ENCODE peak calls at places on chromosomes 12 and 14, in five cellular contexts. C, D, Q, Y and Z are unnamed samples.
A peak's percentile ranks its signal among the peaks of the same experiment; 100 is the strongest.

GRCh38 chr14:38290601-38291190 is 34.8 kb upstream of the CLEC14A start:
- DNase-seq in C (peak; percentile 87), D (peak; percentile 82), Q (peak; percentile 96), Y (peak; percentile 17), Z (no peak)

GRCh38 chr14:104375551-104376201 is 203.9 kb upstream of the C14orf180 start:
- DNase-seq in C (no peak), D (no peak), Q (no peak), Y (no peak), Z (no peak)

GRCh38 chr12:93080994-93081809 is 152.1 kb upstream of the EEA1 start:
- DNase-seq in C (peak; percentile 40), D (peak; percentile 52), Q (peak; percentile 84), Y (no peak), Z (no peak)

GRCh38 chr12:82880442-82880901 is 193.8 kb downstream of the TMTC2 start:
- DNase-seq in C (no peak), D (no peak), Q (peak; percentile 22), Y (peak; percentile 37), Z (no peak)

GRCh38 chr12:64681200-64682052 is 71.1 kb downstream of the RASSF3 start:
- DNase-seq in C (no peak), D (no peak), Q (no peak), Y (no peak), Z (no peak)

GRCh38 chr12:116524964-116525379 is 34.2 kb upstream of the MAP1LC3B2 start:
- DNase-seq in C (no peak), D (peak; percentile 88), Q (peak; percentile 73), Y (no peak), Z (no peak)

GRCh38 chr12:25151476-25151875 is 43.5 kb downstream of the DNAI7 start:
- DNase-seq in C (no peak), D (peak; percentile 51), Q (peak; percentile 98), Y (no peak), Z (no peak)

GRCh38 chr14:85417396-85417795 is 112.5 kb upstream of the FLRT2 start:
- DNase-seq in C (no peak), D (no peak), Q (peak; percentile 19), Y (no peak), Z (no peak)

GRCh38 chr12:4027412-4027811 is 154.2 kb upstream of the PARP11 start:
- DNase-seq in C (no peak), D (no peak), Q (no peak), Y (no peak), Z (peak; percentile 13)

GRCh38 chr12:24488091-24488596 is 460.8 kb downstream of the BCAT1 start:
- DNase-seq in C (no peak), D (peak; percentile 4), Q (peak; percentile 60), Y (no peak), Z (no peak)

GRCh38 chr14:31122098-31122611 is 85.4 kb downstream of the HECTD1 start:
- DNase-seq in C (no peak), D (no peak), Q (peak; percentile 18), Y (no peak), Z (no peak)

GRCh38 chr12:79058342-79058741 is 193.8 kb downstream of the SYT1 start:
- DNase-seq in C (peak; percentile 70), D (peak; percentile 84), Q (peak; percentile 89), Y (no peak), Z (no peak)

GRCh38 chr14:35374273-35374681 is 30.3 kb downstream of the NFKBIA start:
- DNase-seq in C (peak; percentile 92), D (peak; percentile 84), Q (peak; percentile 94), Y (no peak), Z (no peak)

GRCh38 chr14:73727181-73727580 is 13.0 kb upstream of the PNMA1 start:
- DNase-seq in C (no peak), D (no peak), Q (no peak), Y (no peak), Z (no peak)

GRCh38 chr14:81594012-81594411 is 60.4 kb upstream of the SEL1L start:
- DNase-seq in C (no peak), D (no peak), Q (no peak), Y (peak; percentile 88), Z (no peak)

GRCh38 chr12:94649349-94650142 is 811 bp downstream of the TMCC3 start:
- DNase-seq in C (no peak), D (peak; percentile 40), Q (peak; percentile 30), Y (peak; percentile 43), Z (no peak)

GRCh38 chr14:77660754-77661153 is 44.3 kb upstream of the SPTLC2 start:
- DNase-seq in C (no peak), D (no peak), Q (peak; percentile 41), Y (no peak), Z (no peak)

GRCh38 chr12:46801293-46801692 is 24.5 kb downstream of the SLC38A4 start:
- DNase-seq in C (no peak), D (no peak), Q (no peak), Y (no peak), Z (no peak)

GRCh38 chr14:97185186-97185585 is 388.0 kb downstream of the VRK1 start:
- DNase-seq in C (no peak), D (peak; percentile 37), Q (peak; percentile 15), Y (no peak), Z (no peak)

GRCh38 chr12:104213952-104214351 is 1.6 kb upstream of the TXNRD1 start:
- DNase-seq in C (no peak), D (peak; percentile 89), Q (peak; percentile 86), Y (no peak), Z (no peak)

GRCh38 chr14:58942516-58942915 is 246.0 kb upstream of the DAAM1 start:
- DNase-seq in C (no peak), D (peak; percentile 42), Q (peak; percentile 74), Y (no peak), Z (no peak)

GRCh38 chr12:131106542-131106941 is 152.8 kb downstream of the ADGRD1 start:
- DNase-seq in C (no peak), D (no peak), Q (no peak), Y (no peak), Z (no peak)

GRCh38 chr12:109900752-109901580 is 892 bp downstream of the TCHP start:
- DNase-seq in C (no peak), D (peak; percentile 17), Q (no peak), Y (no peak), Z (no peak)

GRCh38 chr14:95533822-95534221 is 1.0 kb upstream of the GLRX5 start:
- DNase-seq in C (no peak), D (no peak), Q (no peak), Y (no peak), Z (no peak)

GRCh38 chr12:4379410-4379809 is at the start of gene FGF23:
- DNase-seq in C (no peak), D (peak; percentile 10), Q (peak; percentile 9), Y (no peak), Z (no peak)

DNA sequence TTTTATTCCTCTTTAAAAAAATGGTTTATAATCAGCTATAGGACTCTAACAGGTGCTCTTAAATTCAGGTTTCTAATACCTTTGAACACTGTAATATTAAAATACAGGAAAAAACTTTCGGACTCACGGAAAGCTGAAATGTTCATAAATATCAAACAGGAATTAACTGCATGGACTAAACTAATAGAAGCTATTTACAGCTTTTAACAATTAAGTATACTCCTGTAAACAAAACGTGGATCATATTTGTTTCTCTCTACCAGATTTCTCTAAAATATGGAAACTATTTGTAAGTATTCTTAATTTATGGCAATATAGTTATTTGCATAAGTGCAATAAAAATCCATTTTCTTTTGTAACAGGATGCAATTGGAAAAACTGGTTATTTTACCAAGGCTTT is 108.9 kb upstream of the RESF1 start:
- DNase-seq in C (no peak), D (no peak), Q (no peak), Y (no peak), Z (no peak)
- H3K9me3 ChIP-seq in C (peaks cover 33% of the 10 kb centered on the region), D (peaks cover 24% of the 10 kb centered on the region), Q (no peaks in the 10 kb centered on the region), Y (peaks cover 6% of the 10 kb centered on the region), Z (no peaks in the 10 kb centered on the region)

DNA sequence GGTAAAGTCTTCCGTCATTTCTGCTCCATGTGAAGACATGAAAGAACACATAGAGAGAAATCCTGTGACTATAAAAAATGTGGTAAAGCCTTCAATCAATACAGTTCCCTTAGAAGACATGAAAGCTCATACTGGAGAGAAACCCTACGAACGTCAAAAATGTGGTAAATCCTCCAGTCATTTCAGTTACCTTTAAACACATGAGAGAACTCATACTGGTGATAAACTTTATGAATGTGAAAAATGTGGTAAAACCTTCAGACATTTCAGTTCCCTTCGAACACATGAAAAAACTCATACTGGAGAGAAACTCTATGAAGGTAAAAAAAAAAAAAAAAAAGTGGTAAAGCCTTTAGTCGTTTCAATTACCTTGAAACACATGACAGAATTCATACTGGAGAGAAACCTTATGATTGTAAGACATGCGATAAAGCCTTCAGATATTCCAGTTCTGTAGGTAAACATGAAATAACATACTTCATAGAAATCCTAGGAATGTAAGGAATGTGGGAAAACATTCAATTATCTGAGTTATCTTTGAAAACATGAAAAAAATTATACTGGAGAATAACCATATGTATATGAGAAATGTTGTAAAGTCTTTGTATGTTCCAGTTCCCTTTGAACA is 60.4 kb downstream of the MAP4K5 start:
- DNase-seq in C (no peak), D (no peak), Q (no peak), Y (no peak), Z (no peak)
- H3K9me3 ChIP-seq in C (peaks cover 54% of the 10 kb centered on the region), D (peaks cover 22% of the 10 kb centered on the region), Q (no peaks in the 10 kb centered on the region), Y (no peaks in the 10 kb centered on the region), Z (peaks cover 15% of the 10 kb centered on the region)

GRCh38 chr12:133106253-133106652 is 23.8 kb downstream of the ZNF891 start:
- DNase-seq in C (no peak), D (no peak), Q (peak; percentile 20), Y (no peak), Z (no peak)
- H3K9me3 ChIP-seq in C (peaks cover 83% of the 10 kb centered on the region), D (peaks cover 85% of the 10 kb centered on the region), Q (peaks cover 7% of the 10 kb centered on the region), Y (peaks cover 20% of the 10 kb centered on the region), Z (peaks cover 58% of the 10 kb centered on the region)

GRCh38 chr14:43003845-43004244 is 1397.2 kb downstream of the LRFN5 start:
- DNase-seq in C (no peak), D (no peak), Q (peak; percentile 8), Y (no peak), Z (no peak)

GRCh38 chr14:43005807-43006206 is 1399.1 kb downstream of the LRFN5 start:
- DNase-seq in C (no peak), D (peak; percentile 48), Q (no peak), Y (no peak), Z (no peak)

DNA sequence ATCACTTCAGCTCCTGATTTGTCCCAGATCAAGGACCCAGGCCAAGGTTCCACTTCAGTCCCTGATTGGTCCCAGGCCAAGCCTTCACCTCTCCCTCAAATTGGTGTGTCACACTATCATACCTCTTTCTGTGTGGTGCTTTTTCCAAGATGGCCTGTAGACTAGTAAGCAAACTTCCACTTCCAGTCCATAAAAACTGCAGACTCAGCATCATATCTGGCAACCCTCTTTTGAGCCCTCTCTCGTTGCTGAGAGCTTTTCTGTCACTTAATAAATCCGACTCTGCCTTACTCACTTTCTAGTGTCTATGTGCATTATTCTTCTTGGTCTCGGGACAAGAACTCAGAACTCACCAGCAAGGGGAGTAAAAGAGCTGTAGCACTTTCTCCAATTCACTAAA is 1395.1 kb downstream of the LRFN5 start:
- DNase-seq in C (no peak), D (no peak), Q (no peak), Y (no peak), Z (no peak)
- H3K9me3 ChIP-seq in C (no peaks in the 10 kb centered on the region), D (peaks cover 40% of the 10 kb centered on the region), Q (no peaks in the 10 kb centered on the region), Y (no peaks in the 10 kb centered on the region), Z (no peaks in the 10 kb centered on the region)

DNA sequence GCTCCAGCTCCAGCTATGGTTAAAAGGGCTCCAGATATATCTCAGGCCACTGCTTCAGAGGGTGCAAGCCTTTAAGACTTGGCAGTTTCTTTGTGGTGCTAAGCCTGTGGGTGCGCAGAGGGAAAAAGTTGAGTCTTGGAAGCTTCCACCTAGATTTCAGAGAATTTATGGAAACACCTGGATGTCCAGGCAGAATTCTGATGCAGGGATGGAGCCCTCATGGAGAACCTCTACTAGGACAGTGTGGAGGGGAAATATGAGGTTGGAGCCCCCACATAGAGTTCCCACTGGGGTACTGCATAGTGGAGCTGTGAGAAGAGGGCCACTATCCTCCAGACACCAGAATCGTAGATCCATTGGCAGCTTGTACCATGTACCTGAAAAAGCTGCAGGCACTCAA is 69.9 kb downstream of the SDR9C7 start:
- DNase-seq in C (no peak), D (no peak), Q (no peak), Y (no peak), Z (no peak)
- H3K9me3 ChIP-seq in C (peaks cover 20% of the 10 kb centered on the region), D (peaks cover 51% of the 10 kb centered on the region), Q (no peaks in the 10 kb centered on the region), Y (peaks cover 4% of the 10 kb centered on the region), Z (no peaks in the 10 kb centered on the region)